ENCODE peak calls at places on chromosomes 11 and 22, in eight cellular contexts. F is A549, J is sigmoid colon, E is tibial artery, G is Karpas-422, S is lung, A is Panc1, I is stomach. V is an unnamed sample.

GRCh38 chr22:42269407-42270177 is 861 bp downstream of the TCF20 start:
- DNase-seq in I (peak; percentile 80), J (peak; percentile 73), G (peak; percentile 91), E (no peak), S (peak; percentile 64), A (no peak), F (peak; percentile 68), V (peak; percentile 87)

GRCh38 chr22:46443850-46444389 is 93.5 kb downstream of the CELSR1 start:
- DNase-seq in J (no peak), I (peak; percentile 80), A (no peak), E (no peak), G (no peak), S (peak; percentile 65), F (no peak), V (no peak)

GRCh38 chr11:46285173-46285572 is 7.7 kb downstream of the CREB3L1 start:
- DNase-seq in F (no peak), I (no peak), G (no peak), E (no peak), S (no peak), A (no peak), J (no peak), V (no peak)

GRCh38 chr11:12791245-12791644 is 117.0 kb downstream of the TEAD1 start:
- DNase-seq in E (no peak), S (no peak), J (no peak), I (no peak), G (no peak), F (no peak), A (no peak), V (no peak)

GRCh38 chr11:12540913-12541587 is 133.2 kb upstream of the TEAD1 start:
- DNase-seq in A (no peak), S (no peak), J (peak; percentile 83), F (peak; percentile 41), G (no peak), I (no peak), E (peak; percentile 69), V (no peak)

GRCh38 chr11:11691296-11692141 is 69.7 kb upstream of the GALNT18 start:
- DNase-seq in J (no peak), I (no peak), G (no peak), E (no peak), F (no peak), A (no peak), S (no peak), V (no peak)

GRCh38 chr22:29072193-29072978 is 449 bp upstream of the KREMEN1 start:
- DNase-seq in F (peak; percentile 63), J (peak; percentile 90), A (no peak), G (no peak), I (peak; percentile 98), E (peak; percentile 88), S (peak; percentile 93), V (peak; percentile 95)

GRCh38 chr22:45807156-45807915 is 135.7 kb downstream of the ATXN10 start:
- DNase-seq in E (no peak), I (no peak), F (no peak), A (no peak), G (no peak), S (no peak), J (no peak), V (no peak)

GRCh38 chr11:13260196-13260962 is 17.2 kb upstream of the BMAL1 start:
- DNase-seq in F (no peak), S (no peak), G (no peak), E (no peak), A (no peak), I (no peak), J (no peak), V (peak; percentile 89)

GRCh38 chr11:118142081-118142480 is 10.5 kb downstream of the SCN4B start:
- DNase-seq in G (no peak), I (no peak), F (no peak), A (no peak), J (peak; percentile 34), E (peak; percentile 7), S (no peak), V (no peak)

GRCh38 chr11:12429155-12429554 is 51.8 kb downstream of the PARVA start:
- DNase-seq in F (no peak), J (no peak), A (no peak), G (no peak), S (no peak), E (no peak), I (no peak), V (no peak)

GRCh38 chr11:46369458-46370152 is 11.9 kb upstream of the MDK start:
- DNase-seq in I (peak; percentile 67), G (peak; percentile 82), A (no peak), E (no peak), F (peak; percentile 75), S (peak; percentile 52), J (no peak), V (no peak)

GRCh38 chr11:80980221-80980620 is 1539.4 kb upstream of the TENM4 start:
- DNase-seq in S (no peak), E (no peak), I (no peak), G (no peak), F (no peak), J (no peak), A (no peak), V (no peak)

GRCh38 chr11:62444271-62444833 is 25.5 kb downstream of the SCGB1A1 start:
- DNase-seq in J (peak; percentile 92), S (peak; percentile 55), F (no peak), I (peak; percentile 30), A (no peak), E (peak; percentile 88), G (no peak), V (no peak)

GRCh38 chr11:115330693-115331482 is 173.3 kb downstream of the CADM1 start:
- DNase-seq in G (no peak), S (no peak), A (no peak), F (no peak), E (no peak), J (no peak), I (no peak), V (no peak)

GRCh38 chr11:44998051-44998450 is 47.4 kb upstream of the TP53I11 start:
- DNase-seq in E (no peak), J (no peak), A (no peak), S (no peak), I (no peak), G (no peak), F (no peak), V (no peak)

GRCh38 chr11:114197799-114198500 is 98.2 kb upstream of the NNMT start:
- DNase-seq in G (no peak), I (peak; percentile 85), E (peak; percentile 90), J (peak; percentile 97), F (no peak), S (peak; percentile 82), A (no peak), V (no peak)
- H3K27ac ChIP-seq in G (no peak overlapping the region), I (peak overlapping the region; percentile 96), E (peak overlapping the region; percentile 83), J (peak overlapping the region; percentile 97), F (no peak overlapping the region), S (peak overlapping the region; percentile 90), A (no peak overlapping the region), V (peak overlapping the region; percentile 70)

DNA sequence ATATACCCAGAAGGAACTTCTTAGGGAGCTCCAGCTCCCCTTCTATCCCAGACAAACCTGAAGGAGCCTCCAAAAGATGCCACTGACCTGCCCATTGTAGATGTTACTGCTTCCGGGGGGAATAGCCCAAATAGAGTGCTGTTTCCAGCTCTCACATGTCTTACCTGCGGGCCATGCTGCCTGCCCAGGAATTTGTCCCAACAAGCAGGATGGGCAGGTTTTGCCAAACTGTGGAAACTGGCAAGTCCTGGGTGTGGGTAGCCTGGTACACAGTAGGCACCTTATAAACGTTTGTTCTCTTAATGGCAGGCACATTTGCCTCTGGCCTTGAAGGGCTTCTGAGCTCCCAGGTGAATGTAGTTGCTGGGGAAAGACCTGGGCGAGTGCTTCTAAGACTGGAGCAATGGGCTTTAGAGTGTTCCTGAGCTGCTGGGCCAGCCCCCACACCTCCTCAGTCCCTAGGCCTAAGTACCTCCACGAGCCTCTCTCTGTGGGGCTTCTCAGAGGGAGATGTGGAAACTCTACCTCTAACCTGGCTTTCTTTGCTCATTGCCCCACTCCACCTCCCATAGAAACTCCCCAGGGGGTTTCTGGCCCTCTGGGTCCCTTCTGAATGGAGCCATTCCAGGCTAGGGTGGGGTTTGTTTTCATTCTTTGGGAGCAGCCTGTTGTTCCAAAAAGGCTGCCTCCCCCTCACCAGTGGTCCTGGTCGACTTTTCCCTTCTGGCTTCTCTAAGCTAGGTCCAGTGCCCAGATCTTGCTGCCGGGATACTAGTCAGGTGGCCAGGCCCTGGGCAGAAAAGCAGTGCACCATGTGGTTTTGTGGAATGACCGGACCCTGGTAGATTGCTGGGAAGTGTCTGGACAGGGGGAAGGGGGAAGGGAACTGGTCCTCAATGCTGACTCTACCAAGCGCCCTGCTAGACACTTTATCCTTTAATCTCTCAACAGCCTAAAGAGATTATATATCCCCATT is 37.2 kb downstream of the LIMK2 start:
- DNase-seq in S (no peak), G (no peak), E (no peak), F (no peak), I (no peak), A (no peak), J (peak; percentile 33), V (no peak)
- H3K27ac ChIP-seq in S (peak overlapping the region; percentile 79), G (no peak overlapping the region), E (peak overlapping the region; percentile 70), F (peak overlapping the region; percentile 28), I (peak overlapping the region; percentile 63), A (no peak overlapping the region), J (no peak overlapping the region), V (peak overlapping the region; percentile 95)

DNA sequence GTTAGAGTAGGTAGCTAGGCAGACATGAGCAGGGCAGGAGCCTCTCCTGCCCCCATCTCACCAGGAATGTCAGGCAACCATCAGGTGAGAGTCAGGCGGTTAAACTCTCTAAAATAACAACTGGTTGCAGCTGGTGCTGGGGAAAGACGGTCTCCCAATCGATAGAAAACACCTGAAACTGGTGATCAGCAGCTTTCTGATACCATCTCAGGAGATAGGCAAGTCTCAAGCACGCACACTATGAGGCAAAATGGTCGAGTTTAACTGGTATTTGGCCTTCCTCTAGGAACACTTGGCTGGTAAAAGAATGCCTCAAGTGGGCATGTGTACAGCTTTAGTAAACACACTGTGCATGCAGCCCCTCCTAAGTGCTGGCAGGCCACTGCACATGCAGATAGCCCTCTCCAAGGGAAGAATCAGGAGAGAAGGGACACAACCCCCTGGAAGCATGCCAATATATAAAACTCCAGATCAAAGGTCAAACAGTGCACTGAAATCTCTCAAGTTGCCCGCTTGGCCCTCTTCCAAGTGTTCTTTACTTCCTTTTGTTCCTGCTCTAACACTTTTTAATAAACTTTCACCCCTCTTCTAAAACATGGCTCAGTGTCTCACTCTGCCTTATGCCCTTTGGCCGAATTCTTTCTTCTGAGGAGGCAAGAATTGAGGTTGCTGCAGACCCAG is 88.7 kb downstream of the USP35 start:
- DNase-seq in F (no peak), G (no peak), S (peak; percentile 79), J (no peak), A (no peak), I (peak; percentile 68), E (no peak), V (no peak)
- H3K27ac ChIP-seq in F (peak overlapping the region; percentile 4), G (no peak overlapping the region), S (peak overlapping the region; percentile 65), J (no peak overlapping the region), A (no peak overlapping the region), I (no peak overlapping the region), E (no peak overlapping the region), V (no peak overlapping the region)

DNA sequence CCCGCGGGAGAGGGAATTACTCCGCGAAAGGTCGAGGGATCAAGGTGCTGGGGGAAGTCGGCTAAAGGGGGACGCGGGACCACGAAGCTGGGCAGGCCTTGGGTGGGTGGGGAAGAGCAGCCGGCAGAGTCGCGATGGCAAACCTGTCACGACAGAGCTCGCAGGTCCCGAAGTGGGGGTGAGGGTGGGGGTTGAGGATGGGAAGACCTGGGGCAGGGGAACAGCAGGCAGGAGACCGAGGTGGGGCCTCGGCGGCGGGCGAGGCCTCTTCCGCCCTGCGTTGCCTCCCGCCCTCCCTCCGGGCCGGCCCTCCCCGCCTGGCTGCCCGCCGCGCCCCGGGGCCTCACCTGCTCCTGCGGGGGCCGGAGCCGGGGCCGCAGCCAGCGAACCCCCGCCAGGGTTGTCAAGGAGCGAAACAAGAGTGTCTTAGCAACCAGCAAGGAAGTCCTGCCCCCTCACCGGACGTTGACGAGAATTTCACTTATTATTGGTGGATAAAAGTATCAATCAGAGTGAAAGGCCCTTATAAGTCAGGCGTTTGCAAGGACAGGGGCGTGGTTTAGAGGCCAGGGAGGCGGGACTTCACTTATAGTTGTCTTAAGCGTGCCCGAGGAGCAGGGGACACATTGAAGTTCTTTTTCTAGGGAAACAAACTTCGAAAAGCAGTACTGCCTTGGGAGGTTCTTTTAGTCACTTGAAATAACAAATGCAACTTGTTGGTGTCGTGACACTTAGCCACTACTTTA is at the start of gene DNAL4:
- DNase-seq in I (peak; percentile 97), E (peak; percentile 98), J (peak; percentile 99), S (peak; percentile 96), F (peak; percentile 81), G (peak; percentile 99), A (peak; percentile 94), V (peak; percentile 88)
- H3K27ac ChIP-seq in I (peak within 1 kb of the TSS; percentile 91), E (peak within 1 kb of the TSS; percentile 90), J (peak within 1 kb of the TSS; percentile 90), S (peak within 1 kb of the TSS; percentile 87), F (peak within 1 kb of the TSS; percentile 92), G (no peak within 1 kb of the TSS), A (peak within 1 kb of the TSS; percentile 81), V (peak within 1 kb of the TSS; percentile 12)